ENCODE peak calls at places on chromosomes 7 and 10, in nine cellular contexts. C is H9, R is nephron progenitor cell, H is psoas muscle, N is glutamatergic neuron, G is cardiac muscle cell, Y is endothelial cell, O is astrocyte of the spinal cord, P is uterus. X is an unnamed sample.

GRCh38 chr10:108801220-108801619 is 1122.1 kb downstream of the XPNPEP1 start:
- DNase-seq in O (no peak), Y (no peak), N (no peak), R (no peak), G (no peak), H (no peak), P (no peak), C (no peak), X (no peak)

GRCh38 chr7:82726038-82726800 is 282.6 kb upstream of the CACNA2D1 start:
- DNase-seq in P (no peak), O (peak), R (no peak), H (no peak), N (no peak), C (no peak), Y (no peak), G (no peak), X (no peak)

GRCh38 chr7:93119191-93119905 is 1.6 kb upstream of the SAMD9 start:
- DNase-seq in P (no peak), C (no peak), O (peak), Y (no peak), G (no peak), H (no peak), N (no peak), R (no peak), X (no peak)

GRCh38 chr7:55132550-55132889 is 113.7 kb downstream of the EGFR start:
- DNase-seq in P (no peak), Y (no peak), O (no peak), N (no peak), R (no peak), H (no peak), G (no peak), C (no peak), X (no peak)

GRCh38 chr7:109437957-109438356 is 868.3 kb downstream of the DNAJB9 start:
- DNase-seq in N (no peak), O (no peak), H (no peak), R (no peak), P (no peak), C (no peak), Y (no peak), G (no peak), X (no peak)

GRCh38 chr10:115981056-115981455 is 291.9 kb downstream of the GFRA1 start:
- DNase-seq in H (no peak), N (no peak), R (no peak), P (no peak), C (no peak), G (peak), Y (no peak), O (no peak), X (no peak)

GRCh38 chr10:25492040-25492439 is 317.2 kb downstream of the GPR158 start:
- DNase-seq in O (no peak), N (no peak), G (no peak), R (no peak), P (no peak), Y (no peak), C (no peak), H (no peak), X (no peak)

GRCh38 chr7:143263266-143264195 is at the start of gene GSTK1:
- DNase-seq in H (peak), P (peak), Y (peak), G (peak), O (peak), N (peak), C (peak), R (peak), X (peak)

GRCh38 chr7:134433430-134433829 is 25.5 kb downstream of the AKR1B1 start:
- DNase-seq in C (no peak), G (no peak), Y (no peak), R (no peak), H (no peak), P (no peak), O (no peak), N (no peak), X (no peak)

GRCh38 chr7:20783131-20783715 is 3.5 kb downstream of the SP8 start:
- DNase-seq in P (no peak), Y (no peak), N (no peak), C (no peak), G (no peak), O (no peak), R (no peak), H (no peak), X (no peak)

GRCh38 chr10:79401015-79401921 is 44.2 kb downstream of the ZCCHC24 start:
- DNase-seq in H (peak), P (peak), C (no peak), N (peak), G (peak), Y (no peak), R (peak), O (peak), X (no peak)

GRCh38 chr10:17228081-17229015 is at the start of gene VIM:
- DNase-seq in Y (peak), O (peak), H (peak), G (peak), P (peak), R (peak), N (peak), C (peak), X (peak)

GRCh38 chr10:67607472-67607871 is 88.5 kb downstream of the CTNNA3 start:
- DNase-seq in Y (no peak), P (no peak), R (no peak), O (peak), N (no peak), H (no peak), C (no peak), G (peak), X (no peak)

GRCh38 chr10:84848967-84849366 is 520.6 kb downstream of the CCSER2 start:
- DNase-seq in H (no peak), G (no peak), O (no peak), P (no peak), N (no peak), R (no peak), Y (no peak), C (no peak), X (no peak)

GRCh38 chr10:84846646-84847045 is 518.3 kb downstream of the CCSER2 start:
- DNase-seq in P (no peak), G (no peak), N (peak), R (peak), C (no peak), Y (no peak), H (no peak), O (no peak), X (no peak)

GRCh38 chr10:84842593-84842992 is 514.2 kb downstream of the CCSER2 start:
- DNase-seq in C (no peak), R (no peak), H (no peak), G (no peak), P (no peak), Y (no peak), N (no peak), O (no peak), X (no peak)

GRCh38 chr10:84850826-84851225 is 522.4 kb downstream of the CCSER2 start:
- DNase-seq in O (no peak), P (no peak), N (no peak), Y (no peak), C (no peak), H (no peak), G (no peak), R (no peak), X (no peak)

GRCh38 chr10:84845628-84846261 is 517.4 kb downstream of the CCSER2 start:
- DNase-seq in G (no peak), C (peak), P (no peak), N (no peak), O (no peak), H (no peak), Y (peak), R (no peak), X (no peak)
- TF ChIP-seq CTCF in G (no peak), C (peak), P (no peak), N (no peak), O (no peak), H (no peak), Y (no peak), R (peak), X (no peak)

GRCh38 chr7:144516729-144517128 is 113.2 kb upstream of the NOBOX start:
- DNase-seq in R (no peak), P (no peak), N (no peak), H (no peak), Y (no peak), C (no peak), G (no peak), O (no peak), X (no peak)
- TF ChIP-seq CTCF in R (no peak), P (no peak), N (no peak), H (no peak), Y (no peak), C (no peak), G (no peak), O (no peak), X (no peak)

DNA sequence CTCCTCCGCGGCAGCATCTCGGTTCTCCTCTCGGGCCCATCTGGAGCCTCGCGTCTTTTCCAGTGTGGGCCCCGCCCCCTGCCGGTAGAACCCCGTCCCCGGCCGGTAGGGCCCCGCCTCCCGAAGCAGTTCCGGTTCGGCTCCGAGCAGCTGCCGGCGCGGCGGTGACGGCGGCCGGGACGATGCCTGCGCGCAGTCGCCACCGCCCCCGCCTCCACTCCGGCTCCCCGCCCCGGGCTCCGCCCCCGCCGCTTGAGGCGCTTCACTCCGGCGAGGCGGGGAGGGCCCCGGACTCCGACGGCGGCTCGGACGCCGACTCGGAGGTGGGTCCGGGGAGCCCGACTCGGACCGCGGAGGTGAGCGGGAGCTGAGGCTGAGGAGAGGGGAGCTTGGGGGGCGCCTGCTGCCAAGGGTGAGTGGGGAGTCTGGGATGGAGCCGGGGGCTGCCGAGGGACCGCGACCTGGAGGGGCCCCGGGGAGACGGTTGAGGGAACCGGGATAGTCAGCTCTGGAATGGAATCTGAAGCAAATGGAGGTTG is at the start of gene SAMD8:
- DNase-seq in O (peak), H (peak), P (peak), G (peak), R (peak), N (peak), C (no peak), Y (peak), X (peak)
- TF ChIP-seq CTCF in O (no peak), H (peak), P (peak), G (peak), R (no peak), N (peak), C (peak), Y (peak), X (no peak)

GRCh38 chr7:141737836-141738591 is at the start of gene SSBP1:
- DNase-seq in O (peak), C (peak), R (peak), Y (peak), P (peak), N (peak), G (peak), H (peak), X (peak)

GRCh38 chr7:141742229-141742628 is 4.1 kb downstream of the SSBP1 start:
- DNase-seq in P (no peak), Y (no peak), R (no peak), C (no peak), G (peak), H (no peak), O (no peak), N (no peak), X (no peak)

GRCh38 chr7:141737118-141737835 is 881 bp upstream of the SSBP1 start:
- DNase-seq in Y (no peak), O (no peak), P (peak), C (no peak), N (no peak), G (peak), H (no peak), R (no peak), X (no peak)

GRCh38 chr7:141739250-141739649 is 1.1 kb downstream of the SSBP1 start:
- DNase-seq in C (no peak), G (no peak), R (no peak), H (no peak), O (no peak), Y (no peak), N (no peak), P (no peak), X (no peak)

GRCh38 chr7:141738592-141739013 is 445 bp downstream of the SSBP1 start:
- DNase-seq in H (no peak), O (no peak), Y (no peak), G (no peak), C (no peak), R (no peak), N (no peak), P (no peak), X (no peak)
- TF ChIP-seq CTCF in H (no peak), O (peak), Y (no peak), G (no peak), C (no peak), R (no peak), N (no peak), P (no peak), X (no peak)

GRCh38 chr10:129545257-129545656 is 78.2 kb downstream of the MGMT start:
- DNase-seq in G (peak), O (no peak), P (no peak), Y (no peak), R (no peak), C (no peak), H (no peak), N (no peak), X (no peak)
- TF ChIP-seq CTCF in G (no peak), O (no peak), P (no peak), Y (no peak), R (no peak), C (no peak), H (no peak), N (no peak), X (no peak)

DNA sequence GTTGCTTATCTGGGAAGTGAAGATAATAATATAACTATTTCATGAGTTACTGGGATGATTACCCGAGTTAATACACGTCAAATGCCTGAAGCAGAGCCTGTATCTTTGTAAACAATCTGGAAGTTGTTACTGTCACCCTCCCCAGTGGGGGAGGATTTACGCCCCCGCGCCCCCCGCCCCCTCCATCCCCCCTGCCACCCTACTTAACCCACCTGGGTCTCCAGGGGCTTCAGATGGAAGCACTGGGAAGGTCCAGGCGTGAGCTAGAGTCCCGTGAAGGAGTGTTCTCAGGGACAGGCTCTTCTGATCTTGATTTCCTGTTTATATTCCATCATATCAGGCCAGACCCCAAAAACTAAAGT is 691 bp upstream of the PPA1 start:
- DNase-seq in O (no peak), Y (no peak), N (no peak), R (no peak), G (no peak), C (no peak), P (no peak), H (no peak), X (no peak)
- TF ChIP-seq CTCF in O (no peak), Y (no peak), N (no peak), R (no peak), G (no peak), C (no peak), P (no peak), H (no peak), X (no peak)